ENCODE peak calls at places on chromosomes 13 and 19, in nine cellular contexts. Q is tibial artery; G is MCF 10A; Z is dorsolateral prefrontal cortex; A is hypothalamus; H is endodermal cell; F is globus pallidus; L is kidney tubule cell; O is activated naive CD4-positive, alpha-beta T cell treated with anti-CD3 and anti-CD28 coated beads for 36 hours. D is an unnamed sample.
A peak's percentile ranks its signal among the peaks of the same experiment; 100 is the strongest.

GRCh38 chr13:111877906-111878305 is 189.0 kb upstream of the SOX1 start:
- DNase-seq in Q (no peak), G (no peak), Z (no peak), A (no peak), H (no peak), F (no peak), L (no peak), O (no peak), D (no peak)

GRCh38 chr19:42038675-42039074 is 31.3 kb downstream of the GRIK5 start:
- DNase-seq in Q (no peak), G (no peak), Z (peak; percentile 58), A (no peak), H (no peak), F (no peak), L (peak; percentile 18), O (no peak), D (no peak)

GRCh38 chr13:27826379-27827353 is 34.4 kb downstream of the GSX1 start:
- DNase-seq in Q (peak; percentile 64), G (peak; percentile 87), Z (peak; percentile 80), A (peak; percentile 33), H (peak; percentile 96), F (peak; percentile 70), L (peak; percentile 83), O (peak; percentile 77), D (peak; percentile 88)

GRCh38 chr13:75165543-75166230 is 316.3 kb downstream of the TBC1D4 start:
- DNase-seq in Q (no peak), G (no peak), Z (no peak), A (no peak), H (no peak), F (no peak), L (no peak), O (no peak), D (no peak)

GRCh38 chr13:31767175-31767900 is 28.0 kb downstream of the RXFP2 start:
- DNase-seq in Q (no peak), G (peak; percentile 88), Z (no peak), A (no peak), H (no peak), F (no peak), L (peak; percentile 73), O (no peak), D (peak; percentile 83)

GRCh38 chr19:13207237-13208130 is 57.3 kb downstream of the IER2 start:
- DNase-seq in Q (no peak), G (no peak), Z (no peak), A (no peak), H (peak; percentile 48), F (no peak), L (peak; percentile 5), O (peak; percentile 29), D (no peak)

GRCh38 chr13:45392811-45393210 is 25.4 kb downstream of the SLC25A30 start:
- DNase-seq in Q (no peak), G (no peak), Z (no peak), A (no peak), H (no peak), F (no peak), L (no peak), O (no peak), D (no peak)

GRCh38 chr19:11018743-11019142 is 57.9 kb downstream of the SMARCA4 start:
- DNase-seq in Q (no peak), G (no peak), Z (no peak), A (no peak), H (no peak), F (no peak), L (no peak), O (no peak), D (no peak)

GRCh38 chr13:91399189-91400093 is 1.0 kb downstream of the GPC5 start:
- DNase-seq in Q (no peak), G (no peak), Z (peak; percentile 27), A (no peak), H (no peak), F (no peak), L (no peak), O (peak; percentile 18), D (no peak)

GRCh38 chr19:55667006-55667381 is 8.0 kb upstream of the EPN1 start:
- DNase-seq in Q (no peak), G (no peak), Z (no peak), A (no peak), H (no peak), F (no peak), L (no peak), O (no peak), D (no peak)

GRCh38 chr13:39036212-39036611 is 1.7 kb downstream of the PROSER1 start:
- DNase-seq in Q (no peak), G (peak; percentile 42), Z (no peak), A (no peak), H (no peak), F (no peak), L (peak; percentile 41), O (peak; percentile 51), D (peak; percentile 27)

GRCh38 chr19:12778020-12778904 is 2.9 kb upstream of the HOOK2 start:
- DNase-seq in Q (peak; percentile 73), G (peak; percentile 80), Z (peak; percentile 65), A (peak; percentile 59), H (peak; percentile 84), F (no peak), L (peak; percentile 78), O (peak; percentile 63), D (peak; percentile 86)

GRCh38 chr19:10861118-10861651 is 10.2 kb upstream of the CARM1 start:
- DNase-seq in Q (no peak), G (peak; percentile 56), Z (no peak), A (no peak), H (peak; percentile 88), F (no peak), L (no peak), O (peak; percentile 51), D (no peak)

GRCh38 chr13:35940734-35941133 is 190.4 kb downstream of the DCLK1 start:
- DNase-seq in Q (no peak), G (no peak), Z (no peak), A (no peak), H (no peak), F (no peak), L (no peak), O (no peak), D (no peak)